ENCODE peak calls at places on chromosomes 2 and 18, in ten cellular contexts. One of them, this sample, is unnamed.

GRCh38 chr2:189281151-189281550 is 101.6 kb upstream of the COL5A2 start:
- DNase-seq in fibroblast of lung: peak; percentile 76
- DNase-seq in left ventricle myocardium inferior: no peak
- DNase-seq in astrocyte of the spinal cord: no peak
- DNase-seq in neural progenitor cell: no peak
- DNase-seq in right lobe of liver: no peak
- DNase-seq in trophoblast cell: no peak
- DNase-seq in NB4: no peak
- DNase-seq in mammary epithelial cell: no peak
- DNase-seq in epithelial cell of esophagus: no peak
- DNase-seq in this sample: no peak

GRCh38 chr2:69244889-69245288 is 142.1 kb downstream of the GFPT1 start:
- DNase-seq in fibroblast of lung: no peak
- DNase-seq in neural progenitor cell: no peak
- DNase-seq in trophoblast cell: no peak
- DNase-seq in right lobe of liver: no peak
- DNase-seq in mammary epithelial cell: no peak
- DNase-seq in astrocyte of the spinal cord: no peak
- DNase-seq in epithelial cell of esophagus: no peak
- DNase-seq in NB4: peak; percentile 44
- DNase-seq in left ventricle myocardium inferior: no peak
- DNase-seq in this sample: no peak

GRCh38 chr2:88874063-88874657 is 182.7 kb downstream of the RPIA start:
- DNase-seq in astrocyte of the spinal cord: peak; percentile 65
- DNase-seq in left ventricle myocardium inferior: no peak
- DNase-seq in right lobe of liver: no peak
- DNase-seq in mammary epithelial cell: peak; percentile 32
- DNase-seq in trophoblast cell: peak; percentile 85
- DNase-seq in NB4: peak; percentile 72
- DNase-seq in neural progenitor cell: peak; percentile 20
- DNase-seq in fibroblast of lung: peak; percentile 73
- DNase-seq in epithelial cell of esophagus: peak; percentile 68
- DNase-seq in this sample: no peak

GRCh38 chr18:22493940-22494339 is 76.2 kb upstream of the CTAGE1 start:
- DNase-seq in trophoblast cell: peak; percentile 54
- DNase-seq in epithelial cell of esophagus: no peak
- DNase-seq in right lobe of liver: no peak
- DNase-seq in mammary epithelial cell: no peak
- DNase-seq in astrocyte of the spinal cord: no peak
- DNase-seq in NB4: no peak
- DNase-seq in fibroblast of lung: no peak
- DNase-seq in neural progenitor cell: no peak
- DNase-seq in left ventricle myocardium inferior: no peak
- DNase-seq in this sample: no peak

GRCh38 chr2:147843421-147843863 is 1.4 kb upstream of the ACVR2A start:
- DNase-seq in neural progenitor cell: no peak
- DNase-seq in fibroblast of lung: no peak
- DNase-seq in right lobe of liver: no peak
- DNase-seq in NB4: no peak
- DNase-seq in mammary epithelial cell: no peak
- DNase-seq in left ventricle myocardium inferior: no peak
- DNase-seq in epithelial cell of esophagus: no peak
- DNase-seq in trophoblast cell: peak; percentile 43
- DNase-seq in astrocyte of the spinal cord: no peak
- DNase-seq in this sample: no peak

GRCh38 chr18:49100226-49100968 is 149.6 kb upstream of the SMAD7 start:
- DNase-seq in left ventricle myocardium inferior: no peak
- DNase-seq in astrocyte of the spinal cord: peak; percentile 70
- DNase-seq in fibroblast of lung: peak; percentile 22
- DNase-seq in epithelial cell of esophagus: peak; percentile 24
- DNase-seq in trophoblast cell: no peak
- DNase-seq in neural progenitor cell: peak; percentile 45
- DNase-seq in mammary epithelial cell: no peak
- DNase-seq in NB4: no peak
- DNase-seq in right lobe of liver: no peak
- DNase-seq in this sample: no peak

GRCh38 chr2:25740810-25741381 is 67.5 kb upstream of the DTNB start:
- DNase-seq in neural progenitor cell: peak; percentile 86
- DNase-seq in left ventricle myocardium inferior: no peak
- DNase-seq in mammary epithelial cell: peak; percentile 21
- DNase-seq in trophoblast cell: peak; percentile 14
- DNase-seq in right lobe of liver: no peak
- DNase-seq in epithelial cell of esophagus: peak; percentile 40
- DNase-seq in NB4: peak; percentile 92
- DNase-seq in fibroblast of lung: no peak
- DNase-seq in astrocyte of the spinal cord: peak; percentile 82
- DNase-seq in this sample: no peak

GRCh38 chr18:54284535-54284934 is 15.2 kb downstream of the POLI start:
- DNase-seq in right lobe of liver: no peak
- DNase-seq in neural progenitor cell: no peak
- DNase-seq in NB4: no peak
- DNase-seq in epithelial cell of esophagus: no peak
- DNase-seq in astrocyte of the spinal cord: no peak
- DNase-seq in trophoblast cell: no peak
- DNase-seq in mammary epithelial cell: no peak
- DNase-seq in fibroblast of lung: no peak
- DNase-seq in left ventricle myocardium inferior: no peak
- DNase-seq in this sample: no peak

GRCh38 chr2:235856151-235856819 is 311.9 kb downstream of the GBX2 start:
- DNase-seq in astrocyte of the spinal cord: no peak
- DNase-seq in fibroblast of lung: no peak
- DNase-seq in trophoblast cell: no peak
- DNase-seq in left ventricle myocardium inferior: no peak
- DNase-seq in NB4: no peak
- DNase-seq in neural progenitor cell: no peak
- DNase-seq in mammary epithelial cell: no peak
- DNase-seq in epithelial cell of esophagus: peak; percentile 25
- DNase-seq in right lobe of liver: no peak
- DNase-seq in this sample: no peak

GRCh38 chr2:37343537-37344434 is 644 bp upstream of the QPCT start:
- DNase-seq in mammary epithelial cell: peak; percentile 28
- DNase-seq in left ventricle myocardium inferior: no peak
- DNase-seq in astrocyte of the spinal cord: peak; percentile 67
- DNase-seq in epithelial cell of esophagus: peak; percentile 37
- DNase-seq in fibroblast of lung: peak; percentile 46
- DNase-seq in trophoblast cell: no peak
- DNase-seq in NB4: peak; percentile 51
- DNase-seq in right lobe of liver: no peak
- DNase-seq in neural progenitor cell: peak; percentile 26
- DNase-seq in this sample: no peak

GRCh38 chr2:222756951-222757645 is 85.6 kb downstream of the MOGAT1 start:
- DNase-seq in NB4: no peak
- DNase-seq in mammary epithelial cell: peak; percentile 87
- DNase-seq in astrocyte of the spinal cord: peak; percentile 37
- DNase-seq in fibroblast of lung: peak; percentile 49
- DNase-seq in epithelial cell of esophagus: peak; percentile 86
- DNase-seq in trophoblast cell: peak; percentile 97
- DNase-seq in neural progenitor cell: no peak
- DNase-seq in right lobe of liver: no peak
- DNase-seq in left ventricle myocardium inferior: no peak
- DNase-seq in this sample: no peak

GRCh38 chr18:68083131-68083530 is 566.6 kb upstream of the DSEL start:
- DNase-seq in astrocyte of the spinal cord: peak; percentile 94
- DNase-seq in trophoblast cell: no peak
- DNase-seq in epithelial cell of esophagus: peak; percentile 5
- DNase-seq in fibroblast of lung: peak; percentile 86
- DNase-seq in NB4: no peak
- DNase-seq in right lobe of liver: no peak
- DNase-seq in neural progenitor cell: no peak
- DNase-seq in mammary epithelial cell: peak; percentile 37
- DNase-seq in left ventricle myocardium inferior: no peak
- DNase-seq in this sample: no peak

GRCh38 chr2:118604346-118604745 is 243.1 kb downstream of the EN1 start:
- DNase-seq in mammary epithelial cell: no peak
- DNase-seq in trophoblast cell: no peak
- DNase-seq in right lobe of liver: no peak
- DNase-seq in NB4: no peak
- DNase-seq in fibroblast of lung: no peak
- DNase-seq in left ventricle myocardium inferior: no peak
- DNase-seq in epithelial cell of esophagus: no peak
- DNase-seq in astrocyte of the spinal cord: no peak
- DNase-seq in neural progenitor cell: no peak
- DNase-seq in this sample: no peak
- H3K4me3 ChIP-seq in mammary epithelial cell: no peak overlapping the region
- H3K4me3 ChIP-seq in trophoblast cell: no peak overlapping the region
- H3K4me3 ChIP-seq in right lobe of liver: no peak overlapping the region
- H3K4me3 ChIP-seq in NB4: no peak overlapping the region
- H3K4me3 ChIP-seq in fibroblast of lung: no peak overlapping the region
- H3K4me3 ChIP-seq in left ventricle myocardium inferior: no peak overlapping the region
- H3K4me3 ChIP-seq in epithelial cell of esophagus: no peak overlapping the region
- H3K4me3 ChIP-seq in astrocyte of the spinal cord: no peak overlapping the region
- H3K4me3 ChIP-seq in neural progenitor cell: no peak overlapping the region
- H3K4me3 ChIP-seq in this sample: no peak overlapping the region

DNA sequence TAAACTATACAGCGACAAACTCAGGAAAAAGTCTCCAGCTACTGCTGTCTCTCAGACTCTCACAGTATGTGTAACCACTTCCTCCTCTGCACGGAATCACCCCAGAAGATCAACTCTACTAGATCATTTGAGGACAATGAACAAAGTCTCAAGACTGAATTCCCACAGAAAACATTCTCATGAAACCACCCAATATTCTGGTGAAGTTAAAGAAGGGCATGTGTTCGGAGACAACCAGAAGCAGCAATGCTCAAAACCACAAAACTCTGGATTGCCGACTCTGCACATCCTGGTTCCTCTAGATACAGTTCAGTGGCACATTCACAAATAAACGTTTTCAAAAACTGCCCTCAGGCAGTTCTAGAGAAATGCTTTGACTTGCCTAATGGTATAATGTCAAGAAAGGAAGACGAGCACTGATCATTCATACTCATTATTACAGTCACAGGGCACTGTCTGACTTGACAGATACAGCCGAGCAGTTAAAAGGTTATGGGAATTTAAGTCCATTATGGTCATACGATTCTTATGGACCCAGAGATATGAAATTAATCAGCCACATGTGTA is 91.9 kb upstream of the STK17B start:
- DNase-seq in right lobe of liver: no peak
- DNase-seq in astrocyte of the spinal cord: peak; percentile 81
- DNase-seq in epithelial cell of esophagus: peak; percentile 92
- DNase-seq in neural progenitor cell: no peak
- DNase-seq in mammary epithelial cell: peak; percentile 90
- DNase-seq in left ventricle myocardium inferior: no peak
- DNase-seq in fibroblast of lung: peak; percentile 45
- DNase-seq in trophoblast cell: peak; percentile 85
- DNase-seq in NB4: peak; percentile 90
- DNase-seq in this sample: peak; percentile 23
- H3K4me3 ChIP-seq in right lobe of liver: no peak overlapping the region
- H3K4me3 ChIP-seq in astrocyte of the spinal cord: no peak overlapping the region
- H3K4me3 ChIP-seq in epithelial cell of esophagus: no peak overlapping the region
- H3K4me3 ChIP-seq in neural progenitor cell: no peak overlapping the region
- H3K4me3 ChIP-seq in mammary epithelial cell: no peak overlapping the region
- H3K4me3 ChIP-seq in left ventricle myocardium inferior: no peak overlapping the region
- H3K4me3 ChIP-seq in fibroblast of lung: no peak overlapping the region
- H3K4me3 ChIP-seq in trophoblast cell: no peak overlapping the region
- H3K4me3 ChIP-seq in NB4: peak overlapping the region; percentile 51
- H3K4me3 ChIP-seq in this sample: no peak overlapping the region

DNA sequence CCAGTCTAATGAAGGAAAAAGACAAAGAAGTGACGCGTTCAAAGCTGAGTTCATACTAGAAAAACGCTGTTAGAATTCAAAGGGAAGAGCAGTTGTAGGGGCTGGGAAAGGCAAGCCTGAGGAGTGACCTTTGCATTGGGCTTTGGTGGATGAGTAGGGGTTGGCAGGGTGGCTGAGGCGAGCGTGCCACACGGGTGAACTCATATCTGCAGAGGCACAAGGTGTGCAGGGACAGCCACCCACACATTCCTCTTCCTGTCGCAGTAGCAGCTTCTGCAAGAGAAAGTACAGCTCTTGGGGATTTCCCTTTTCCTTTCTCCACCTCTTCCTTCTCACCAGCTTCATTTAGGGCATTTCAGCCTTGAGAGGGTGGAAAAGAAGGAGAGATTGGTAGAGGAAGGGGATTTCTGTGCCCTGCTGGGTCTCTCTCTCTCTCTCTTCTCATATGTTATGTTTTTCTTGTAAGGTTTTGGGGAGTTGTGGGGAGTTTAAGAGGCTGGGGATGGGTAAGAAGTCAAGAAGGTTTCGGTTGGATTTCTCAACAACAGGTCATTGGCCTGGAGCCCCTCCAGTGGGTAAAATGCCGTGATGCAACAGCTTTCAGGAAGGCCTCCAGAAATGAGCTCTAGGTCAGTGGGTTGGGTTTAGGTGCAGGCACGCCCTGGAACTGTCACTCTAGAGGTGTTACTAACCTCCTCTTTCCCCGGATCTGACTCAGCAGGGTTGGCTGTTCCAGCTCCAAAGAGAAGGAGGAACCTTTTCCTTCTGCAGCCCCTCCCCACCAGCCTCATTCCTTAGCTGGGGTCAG is 40.1 kb downstream of the ODC1 start:
- DNase-seq in astrocyte of the spinal cord: peak; percentile 68
- DNase-seq in left ventricle myocardium inferior: no peak
- DNase-seq in right lobe of liver: peak; percentile 88
- DNase-seq in trophoblast cell: peak; percentile 94
- DNase-seq in fibroblast of lung: peak; percentile 94
- DNase-seq in NB4: peak; percentile 97
- DNase-seq in neural progenitor cell: no peak
- DNase-seq in mammary epithelial cell: peak; percentile 86
- DNase-seq in epithelial cell of esophagus: peak; percentile 96
- DNase-seq in this sample: peak; percentile 68
- H3K4me3 ChIP-seq in astrocyte of the spinal cord: no peak overlapping the region
- H3K4me3 ChIP-seq in left ventricle myocardium inferior: no peak overlapping the region
- H3K4me3 ChIP-seq in right lobe of liver: no peak overlapping the region
- H3K4me3 ChIP-seq in trophoblast cell: no peak overlapping the region
- H3K4me3 ChIP-seq in fibroblast of lung: no peak overlapping the region
- H3K4me3 ChIP-seq in NB4: no peak overlapping the region
- H3K4me3 ChIP-seq in neural progenitor cell: no peak overlapping the region
- H3K4me3 ChIP-seq in mammary epithelial cell: no peak overlapping the region
- H3K4me3 ChIP-seq in epithelial cell of esophagus: no peak overlapping the region
- H3K4me3 ChIP-seq in this sample: no peak overlapping the region

GRCh38 chr2:216059233-216059834 is 22.3 kb downstream of the PECR start:
- DNase-seq in mammary epithelial cell: no peak
- DNase-seq in trophoblast cell: peak; percentile 20
- DNase-seq in NB4: peak; percentile 20
- DNase-seq in left ventricle myocardium inferior: no peak
- DNase-seq in epithelial cell of esophagus: no peak
- DNase-seq in fibroblast of lung: no peak
- DNase-seq in right lobe of liver: no peak
- DNase-seq in astrocyte of the spinal cord: no peak
- DNase-seq in neural progenitor cell: no peak
- DNase-seq in this sample: no peak

GRCh38 chr2:216055661-216056060 is 25.9 kb downstream of the PECR start:
- DNase-seq in fibroblast of lung: no peak
- DNase-seq in astrocyte of the spinal cord: no peak
- DNase-seq in right lobe of liver: no peak
- DNase-seq in trophoblast cell: no peak
- DNase-seq in neural progenitor cell: no peak
- DNase-seq in left ventricle myocardium inferior: no peak
- DNase-seq in epithelial cell of esophagus: no peak
- DNase-seq in mammary epithelial cell: no peak
- DNase-seq in NB4: no peak
- DNase-seq in this sample: no peak

GRCh38 chr2:216052420-216052819 is 29.2 kb downstream of the PECR start:
- DNase-seq in mammary epithelial cell: no peak
- DNase-seq in epithelial cell of esophagus: no peak
- DNase-seq in NB4: no peak
- DNase-seq in trophoblast cell: no peak
- DNase-seq in right lobe of liver: no peak
- DNase-seq in astrocyte of the spinal cord: no peak
- DNase-seq in left ventricle myocardium inferior: no peak
- DNase-seq in fibroblast of lung: no peak
- DNase-seq in neural progenitor cell: no peak
- DNase-seq in this sample: no peak

GRCh38 chr2:216056739-216057138 is 24.9 kb downstream of the PECR start:
- DNase-seq in right lobe of liver: no peak
- DNase-seq in left ventricle myocardium inferior: no peak
- DNase-seq in astrocyte of the spinal cord: no peak
- DNase-seq in NB4: no peak
- DNase-seq in fibroblast of lung: no peak
- DNase-seq in epithelial cell of esophagus: no peak
- DNase-seq in mammary epithelial cell: no peak
- DNase-seq in neural progenitor cell: no peak
- DNase-seq in trophoblast cell: no peak
- DNase-seq in this sample: no peak

GRCh38 chr2:216057688-216058193 is 23.9 kb downstream of the PECR start:
- DNase-seq in epithelial cell of esophagus: peak; percentile 67
- DNase-seq in fibroblast of lung: no peak
- DNase-seq in neural progenitor cell: no peak
- DNase-seq in trophoblast cell: peak; percentile 66
- DNase-seq in mammary epithelial cell: peak; percentile 79
- DNase-seq in left ventricle myocardium inferior: no peak
- DNase-seq in right lobe of liver: no peak
- DNase-seq in NB4: peak; percentile 62
- DNase-seq in astrocyte of the spinal cord: peak; percentile 93
- DNase-seq in this sample: no peak
- H3K4me3 ChIP-seq in epithelial cell of esophagus: no peak overlapping the region
- H3K4me3 ChIP-seq in fibroblast of lung: no peak overlapping the region
- H3K4me3 ChIP-seq in neural progenitor cell: no peak overlapping the region
- H3K4me3 ChIP-seq in trophoblast cell: no peak overlapping the region
- H3K4me3 ChIP-seq in mammary epithelial cell: no peak overlapping the region
- H3K4me3 ChIP-seq in left ventricle myocardium inferior: no peak overlapping the region
- H3K4me3 ChIP-seq in right lobe of liver: no peak overlapping the region
- H3K4me3 ChIP-seq in NB4: no peak overlapping the region
- H3K4me3 ChIP-seq in astrocyte of the spinal cord: no peak overlapping the region
- H3K4me3 ChIP-seq in this sample: no peak overlapping the region

This sample was measured in gastrocnemius medialis.